ENCODE peak calls at places on chromosomes 11 and 22, in six cellular contexts. H, I, W, O, X and J are unnamed samples.

GRCh38 chr11:117547911-117548310 is 220.3 kb downstream of the CEP164 start:
- DNase-seq in X (no peak), W (peak), I (no peak), H (no peak), O (no peak), J (no peak)

GRCh38 chr22:17357688-17358087 is 11.6 kb upstream of the CECR2 start:
- DNase-seq in X (no peak), I (no peak), H (no peak), W (no peak), O (no peak), J (no peak)

GRCh38 chr11:87022254-87022653 is 15.5 kb upstream of the TMEM135 start:
- DNase-seq in W (no peak), I (no peak), X (no peak), H (no peak), O (no peak), J (no peak)

GRCh38 chr11:125429807-125430678 is 66.0 kb downstream of the FEZ1 start:
- DNase-seq in I (no peak), H (no peak), X (no peak), O (no peak), W (peak), J (no peak)

GRCh38 chr22:24068377-24068680 is 57.2 kb downstream of the CABIN1 start:
- DNase-seq in X (no peak), I (no peak), O (no peak), H (no peak), W (no peak), J (no peak)

GRCh38 chr11:69636512-69636866 is 4.5 kb upstream of the CCND1 start:
- DNase-seq in I (no peak), O (no peak), X (peak), W (peak), H (no peak), J (peak)

GRCh38 chr11:75560644-75561043 is 1.4 kb upstream of the SERPINH1 start:
- DNase-seq in O (no peak), X (no peak), I (no peak), W (no peak), H (no peak), J (no peak)

GRCh38 chr11:33323421-33323820 is 66.2 kb downstream of the HIPK3 start:
- DNase-seq in H (no peak), X (no peak), W (no peak), I (no peak), O (no peak), J (no peak)

GRCh38 chr11:117595440-117595839 is 201.6 kb downstream of the DSCAML1 start:
- DNase-seq in H (no peak), I (no peak), W (no peak), X (no peak), O (no peak), J (no peak)

GRCh38 chr11:6962141-6962540 is 35.9 kb downstream of the ZNF215 start:
- DNase-seq in X (no peak), H (no peak), I (no peak), W (no peak), O (no peak), J (no peak)

GRCh38 chr11:94731921-94732601 is 36.1 kb upstream of the AMOTL1 start:
- DNase-seq in X (peak), I (no peak), O (no peak), H (no peak), W (no peak), J (no peak)